ENCODE peak calls at places on chromosome 6, in eight cellular contexts. F is pancreas, L is GM13976, V is IMR-90, B is heart right ventricle, O is brain microvascular endothelial cell, C is cardiac fibroblast, U is RWPE1. T is an unnamed sample.

GRCh38 chr6:166561766-166562165 is 24.7 kb downstream of the RAMACL start:
- DNase-seq in F (no peak), L (no peak), V (peak), B (no peak), O (peak), C (no peak), U (no peak), T (no peak)

GRCh38 chr6:111230351-111231077 is 143.2 kb downstream of the SLC16A10 start:
- DNase-seq in F (no peak), L (no peak), V (peak), B (no peak), O (peak), C (peak), U (peak), T (no peak)

GRCh38 chr6:34305982-34306702 is 57.3 kb upstream of the SMIM29 start:
- DNase-seq in F (peak), L (no peak), V (peak), B (no peak), O (no peak), C (peak), U (no peak), T (no peak)

GRCh38 chr6:158014505-158015187 is 33.0 kb downstream of the SYNJ2 start:
- DNase-seq in F (no peak), L (no peak), V (peak), B (no peak), O (no peak), C (no peak), U (no peak), T (no peak)

GRCh38 chr6:74873911-74874310 is 331.9 kb downstream of the COL12A1 start:
- DNase-seq in F (no peak), L (no peak), V (peak), B (no peak), O (no peak), C (no peak), U (no peak), T (no peak)

GRCh38 chr6:44800171-44800671 is 412.7 kb downstream of the CDC5L start:
- DNase-seq in F (peak), L (no peak), V (peak), B (no peak), O (peak), C (peak), U (no peak), T (peak)

GRCh38 chr6:148021715-148022114 is 320.9 kb upstream of the SASH1 start:
- DNase-seq in F (no peak), L (no peak), V (no peak), B (no peak), O (no peak), C (no peak), U (no peak), T (no peak)

GRCh38 chr6:3986241-3986640 is 92.7 kb downstream of the FAM217A start:
- DNase-seq in F (no peak), L (no peak), V (no peak), B (no peak), O (no peak), C (no peak), U (no peak), T (no peak)

GRCh38 chr6:117992856-117993255 is 85.8 kb downstream of the SLC35F1 start:
- DNase-seq in F (no peak), L (no peak), V (no peak), B (no peak), O (no peak), C (no peak), U (no peak), T (no peak)

GRCh38 chr6:113908801-113909200 is 51.7 kb downstream of the MARCKS start:
- DNase-seq in F (no peak), L (no peak), V (no peak), B (no peak), O (peak), C (no peak), U (no peak), T (no peak)

GRCh38 chr6:145148392-145149175 is 586.7 kb downstream of the EPM2A start:
- DNase-seq in F (peak), L (no peak), V (peak), B (peak), O (peak), C (peak), U (peak), T (peak)

GRCh38 chr6:28747083-28747630 is 176.6 kb downstream of the TRIM27 start:
- DNase-seq in F (no peak), L (no peak), V (no peak), B (no peak), O (no peak), C (no peak), U (no peak), T (no peak)

GRCh38 chr6:72683797-72684196 is 61.9 kb downstream of the KCNQ5 start:
- DNase-seq in F (no peak), L (peak), V (no peak), B (no peak), O (no peak), C (no peak), U (no peak), T (no peak)

GRCh38 chr6:149197482-149197881 is 120.0 kb upstream of the TAB2 start:
- DNase-seq in F (no peak), L (no peak), V (no peak), B (no peak), O (no peak), C (no peak), U (no peak), T (no peak)

GRCh38 chr6:5905431-5906339 is 101.0 kb downstream of the NRN1 start:
- DNase-seq in F (peak), L (no peak), V (peak), B (peak), O (peak), C (peak), U (peak), T (peak)

GRCh38 chr6:117555262-117555849 is 47.0 kb downstream of the GOPC start:
- DNase-seq in F (no peak), L (no peak), V (no peak), B (no peak), O (no peak), C (no peak), U (no peak), T (peak)

GRCh38 chr6:35177139-35177538 is 36.0 kb upstream of the TCP11 start:
- DNase-seq in F (no peak), L (no peak), V (no peak), B (no peak), O (no peak), C (no peak), U (no peak), T (no peak)

GRCh38 chr6:17281100-17281496 is at the start of gene RBM24:
- DNase-seq in F (peak), L (peak), V (peak), B (peak), O (peak), C (peak), U (peak), T (peak)
- TF ChIP-seq CTCF in F (no peak), L (no peak), V (peak), B (peak), O (peak), C (peak), U (peak), T (peak)

GRCh38 chr6:54697423-54697822 is 149.1 kb upstream of the FAM83B start:
- DNase-seq in F (no peak), L (no peak), V (peak), B (no peak), O (no peak), C (peak), U (peak), T (peak)
- TF ChIP-seq CTCF in F (no peak), L (peak), V (peak), B (no peak), O (peak), C (peak), U (peak), T (peak)

GRCh38 chr6:51398064-51398740 is 579.5 kb downstream of the TFAP2B start:
- DNase-seq in F (no peak), L (no peak), V (no peak), B (no peak), O (no peak), C (no peak), U (no peak), T (peak)

GRCh38 chr6:51394061-51394460 is 575.4 kb downstream of the TFAP2B start:
- DNase-seq in F (no peak), L (no peak), V (no peak), B (no peak), O (no peak), C (no peak), U (no peak), T (no peak)

GRCh38 chr6:51396583-51396982 is 577.9 kb downstream of the TFAP2B start:
- DNase-seq in F (no peak), L (no peak), V (no peak), B (no peak), O (no peak), C (no peak), U (no peak), T (no peak)

GRCh38 chr6:51398793-51399192 is 580.1 kb downstream of the TFAP2B start:
- DNase-seq in F (no peak), L (no peak), V (no peak), B (no peak), O (no peak), C (no peak), U (no peak), T (peak)
- TF ChIP-seq CTCF in F (no peak), L (no peak), V (no peak), B (no peak), O (no peak), C (no peak), U (no peak), T (peak)

GRCh38 chr6:120274547-120274946 is 925.0 kb upstream of the MAN1A1 start:
- DNase-seq in F (no peak), L (no peak), V (no peak), B (no peak), O (no peak), C (no peak), U (no peak), T (no peak)
- TF ChIP-seq CTCF in F (no peak), L (no peak), V (no peak), B (no peak), O (no peak), C (no peak), U (no peak), T (no peak)

GRCh38 chr6:71190809-71191208 is 97.8 kb upstream of the OGFRL1 start:
- DNase-seq in F (no peak), L (no peak), V (peak), B (no peak), O (no peak), C (peak), U (peak), T (peak)
- TF ChIP-seq CTCF in F (no peak), L (no peak), V (peak), B (peak), O (no peak), C (peak), U (peak), T (peak)

T was measured in PC-3.